ENCODE peak calls at places on chromosomes 1 and 21, in seven cellular contexts. One of them, this sample, is unnamed.
A peak's percentile ranks its signal among the peaks of the same experiment; 100 is the strongest.

GRCh38 chr1:41862411-41863221 is 56.1 kb downstream of the HIVEP3 start:
- DNase-seq in HepG2: no peak
- DNase-seq in body of pancreas: no peak
- DNase-seq in heart left ventricle: no peak
- DNase-seq in AG04450: no peak
- DNase-seq in tibial artery: no peak
- DNase-seq in CD8-positive, alpha-beta T cell: no peak
- DNase-seq in this sample: peak; percentile 40

GRCh38 chr1:165383067-165383466 is 26.6 kb upstream of the LMX1A start:
- DNase-seq in HepG2: no peak
- DNase-seq in body of pancreas: peak; percentile 26
- DNase-seq in heart left ventricle: peak; percentile 42
- DNase-seq in AG04450: no peak
- DNase-seq in tibial artery: peak; percentile 88
- DNase-seq in CD8-positive, alpha-beta T cell: no peak
- DNase-seq in this sample: no peak

GRCh38 chr1:41435570-41436178 is 48.8 kb downstream of the EDN2 start:
- DNase-seq in HepG2: no peak
- DNase-seq in body of pancreas: no peak
- DNase-seq in heart left ventricle: no peak
- DNase-seq in AG04450: no peak
- DNase-seq in tibial artery: no peak
- DNase-seq in CD8-positive, alpha-beta T cell: no peak
- DNase-seq in this sample: peak; percentile 28

GRCh38 chr1:21090460-21090859 is 86.2 kb downstream of the EIF4G3 start:
- DNase-seq in HepG2: no peak
- DNase-seq in body of pancreas: no peak
- DNase-seq in heart left ventricle: no peak
- DNase-seq in AG04450: no peak
- DNase-seq in tibial artery: no peak
- DNase-seq in CD8-positive, alpha-beta T cell: no peak
- DNase-seq in this sample: no peak

GRCh38 chr1:8382608-8383525 is 65.0 kb downstream of the SLC45A1 start:
- DNase-seq in HepG2: no peak
- DNase-seq in body of pancreas: no peak
- DNase-seq in heart left ventricle: no peak
- DNase-seq in AG04450: no peak
- DNase-seq in tibial artery: peak; percentile 38
- DNase-seq in CD8-positive, alpha-beta T cell: no peak
- DNase-seq in this sample: no peak

GRCh38 chr1:244394851-244395765 is 56.6 kb downstream of the ADSS2 start:
- DNase-seq in HepG2: no peak
- DNase-seq in body of pancreas: no peak
- DNase-seq in heart left ventricle: no peak
- DNase-seq in AG04450: no peak
- DNase-seq in tibial artery: no peak
- DNase-seq in CD8-positive, alpha-beta T cell: no peak
- DNase-seq in this sample: no peak

GRCh38 chr1:207519505-207520399 is 23.8 kb downstream of the CR1 start:
- DNase-seq in HepG2: no peak
- DNase-seq in body of pancreas: no peak
- DNase-seq in heart left ventricle: no peak
- DNase-seq in AG04450: no peak
- DNase-seq in tibial artery: no peak
- DNase-seq in CD8-positive, alpha-beta T cell: no peak
- DNase-seq in this sample: no peak

GRCh38 chr1:182069028-182069466 is 7.5 kb upstream of the ZNF648 start:
- DNase-seq in HepG2: peak; percentile 42
- DNase-seq in body of pancreas: peak; percentile 72
- DNase-seq in heart left ventricle: peak; percentile 35
- DNase-seq in AG04450: no peak
- DNase-seq in tibial artery: no peak
- DNase-seq in CD8-positive, alpha-beta T cell: no peak
- DNase-seq in this sample: peak; percentile 32

GRCh38 chr1:151773698-151774097 is 10.4 kb upstream of the MRPL9 start:
- DNase-seq in HepG2: no peak
- DNase-seq in body of pancreas: no peak
- DNase-seq in heart left ventricle: no peak
- DNase-seq in AG04450: no peak
- DNase-seq in tibial artery: no peak
- DNase-seq in CD8-positive, alpha-beta T cell: no peak
- DNase-seq in this sample: no peak

GRCh38 chr21:30248844-30249243 is 32.9 kb upstream of the CLDN8 start:
- DNase-seq in HepG2: no peak
- DNase-seq in body of pancreas: no peak
- DNase-seq in heart left ventricle: no peak
- DNase-seq in AG04450: no peak
- DNase-seq in tibial artery: no peak
- DNase-seq in CD8-positive, alpha-beta T cell: no peak
- DNase-seq in this sample: no peak

GRCh38 chr1:170590921-170591705 is 59.1 kb downstream of the GORAB start:
- DNase-seq in HepG2: no peak
- DNase-seq in body of pancreas: no peak
- DNase-seq in heart left ventricle: no peak
- DNase-seq in AG04450: no peak
- DNase-seq in tibial artery: no peak
- DNase-seq in CD8-positive, alpha-beta T cell: no peak
- DNase-seq in this sample: no peak

GRCh38 chr1:94734963-94735899 is 84.9 kb upstream of the SLC44A3 start:
- DNase-seq in HepG2: no peak
- DNase-seq in body of pancreas: peak; percentile 80
- DNase-seq in heart left ventricle: peak; percentile 32
- DNase-seq in AG04450: peak; percentile 43
- DNase-seq in tibial artery: no peak
- DNase-seq in CD8-positive, alpha-beta T cell: no peak
- DNase-seq in this sample: no peak

GRCh38 chr1:4309676-4310320 is 344.6 kb upstream of the AJAP1 start:
- DNase-seq in HepG2: no peak
- DNase-seq in body of pancreas: no peak
- DNase-seq in heart left ventricle: no peak
- DNase-seq in AG04450: no peak
- DNase-seq in tibial artery: peak; percentile 43
- DNase-seq in CD8-positive, alpha-beta T cell: no peak
- DNase-seq in this sample: no peak

GRCh38 chr1:21865943-21866628 is 54.0 kb downstream of the LDLRAD2 start:
- DNase-seq in HepG2: peak; percentile 48
- DNase-seq in body of pancreas: no peak
- DNase-seq in heart left ventricle: no peak
- DNase-seq in AG04450: no peak
- DNase-seq in tibial artery: no peak
- DNase-seq in CD8-positive, alpha-beta T cell: no peak
- DNase-seq in this sample: peak; percentile 40

GRCh38 chr1:177800386-177801058 is 169.3 kb downstream of the SEC16B start:
- DNase-seq in HepG2: no peak
- DNase-seq in body of pancreas: no peak
- DNase-seq in heart left ventricle: no peak
- DNase-seq in AG04450: no peak
- DNase-seq in tibial artery: no peak
- DNase-seq in CD8-positive, alpha-beta T cell: no peak
- DNase-seq in this sample: no peak

GRCh38 chr1:8985915-8986813 is 40.1 kb downstream of the SLC2A7 start:
- DNase-seq in HepG2: peak; percentile 55
- DNase-seq in body of pancreas: peak; percentile 89
- DNase-seq in heart left ventricle: peak; percentile 77
- DNase-seq in AG04450: peak; percentile 81
- DNase-seq in tibial artery: peak; percentile 93
- DNase-seq in CD8-positive, alpha-beta T cell: no peak
- DNase-seq in this sample: no peak

GRCh38 chr1:24322636-24323177 is 3.5 kb downstream of the GRHL3 start:
- DNase-seq in HepG2: no peak
- DNase-seq in body of pancreas: no peak
- DNase-seq in heart left ventricle: no peak
- DNase-seq in AG04450: no peak
- DNase-seq in tibial artery: no peak
- DNase-seq in CD8-positive, alpha-beta T cell: no peak
- DNase-seq in this sample: no peak

GRCh38 chr1:243890576-243890975 is 40.5 kb upstream of the AKT3 start:
- DNase-seq in HepG2: no peak
- DNase-seq in body of pancreas: no peak
- DNase-seq in heart left ventricle: no peak
- DNase-seq in AG04450: peak; percentile 20
- DNase-seq in tibial artery: no peak
- DNase-seq in CD8-positive, alpha-beta T cell: no peak
- DNase-seq in this sample: no peak

GRCh38 chr21:25350056-25350455 is 257.2 kb downstream of the MRPL39 start:
- DNase-seq in HepG2: no peak
- DNase-seq in body of pancreas: peak; percentile 22
- DNase-seq in heart left ventricle: no peak
- DNase-seq in AG04450: no peak
- DNase-seq in tibial artery: no peak
- DNase-seq in CD8-positive, alpha-beta T cell: no peak
- DNase-seq in this sample: peak; percentile 56

GRCh38 chr1:46244656-46245371 is 2.7 kb upstream of the RAD54L start:
- DNase-seq in HepG2: no peak
- DNase-seq in body of pancreas: no peak
- DNase-seq in heart left ventricle: no peak
- DNase-seq in AG04450: no peak
- DNase-seq in tibial artery: no peak
- DNase-seq in CD8-positive, alpha-beta T cell: no peak
- DNase-seq in this sample: no peak

DNA sequence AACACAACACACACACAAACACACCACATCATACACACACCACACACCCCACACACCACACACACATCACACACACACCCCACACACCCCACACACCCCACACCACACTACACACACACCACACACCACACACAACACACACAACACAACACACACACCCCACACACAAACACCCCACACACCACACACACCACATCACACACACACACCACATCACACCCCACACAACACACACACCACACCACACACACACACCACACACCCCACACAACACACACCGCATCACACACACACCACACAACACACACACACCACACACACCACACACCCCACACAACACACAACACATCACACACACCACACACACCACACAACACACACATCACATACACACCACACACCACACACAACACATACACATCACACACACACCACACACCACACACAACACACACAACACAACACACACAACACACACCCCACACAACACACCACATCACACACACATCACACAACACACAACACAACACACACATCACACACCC is 2.5 kb downstream of the LYPD8 start:
- DNase-seq in HepG2: no peak
- DNase-seq in body of pancreas: no peak
- DNase-seq in heart left ventricle: no peak
- DNase-seq in AG04450: no peak
- DNase-seq in tibial artery: no peak
- DNase-seq in CD8-positive, alpha-beta T cell: no peak
- DNase-seq in this sample: no peak
- H3K9me3 ChIP-seq in HepG2: no peaks in the 10 kb centered on the region
- H3K9me3 ChIP-seq in body of pancreas: no peaks in the 10 kb centered on the region
- H3K9me3 ChIP-seq in heart left ventricle: no peaks in the 10 kb centered on the region
- H3K9me3 ChIP-seq in AG04450: peaks cover 49% of the 10 kb centered on the region
- H3K9me3 ChIP-seq in tibial artery: no peaks in the 10 kb centered on the region
- H3K9me3 ChIP-seq in CD8-positive, alpha-beta T cell: no peaks in the 10 kb centered on the region
- H3K9me3 ChIP-seq in this sample: peaks cover 8% of the 10 kb centered on the region

GRCh38 chr1:116150368-116150767 is 39.2 kb downstream of the MAB21L3 start:
- DNase-seq in HepG2: no peak
- DNase-seq in body of pancreas: no peak
- DNase-seq in heart left ventricle: no peak
- DNase-seq in AG04450: no peak
- DNase-seq in tibial artery: no peak
- DNase-seq in CD8-positive, alpha-beta T cell: no peak
- DNase-seq in this sample: no peak
- H3K27ac ChIP-seq in HepG2: no peak overlapping the region
- H3K27ac ChIP-seq in body of pancreas: no peak overlapping the region
- H3K27ac ChIP-seq in heart left ventricle: no peak overlapping the region
- H3K27ac ChIP-seq in AG04450: no peak overlapping the region
- H3K27ac ChIP-seq in tibial artery: no peak overlapping the region
- H3K27ac ChIP-seq in CD8-positive, alpha-beta T cell: no peak overlapping the region
- H3K27ac ChIP-seq in this sample: no peak overlapping the region

GRCh38 chr1:168687796-168688195 is 41.2 kb downstream of the DPT start:
- DNase-seq in HepG2: peak; percentile 46
- DNase-seq in body of pancreas: no peak
- DNase-seq in heart left ventricle: no peak
- DNase-seq in AG04450: no peak
- DNase-seq in tibial artery: no peak
- DNase-seq in CD8-positive, alpha-beta T cell: no peak
- DNase-seq in this sample: peak; percentile 25
- TF ChIP-seq CTCF in HepG2: peak; percentile 56
- TF ChIP-seq CTCF in body of pancreas: no peak
- TF ChIP-seq CTCF in heart left ventricle: no peak
- TF ChIP-seq CTCF in AG04450: no peak
- TF ChIP-seq CTCF in tibial artery: no peak
- TF ChIP-seq CTCF in CD8-positive, alpha-beta T cell: no peak
- TF ChIP-seq CTCF in this sample: no peak

DNA sequence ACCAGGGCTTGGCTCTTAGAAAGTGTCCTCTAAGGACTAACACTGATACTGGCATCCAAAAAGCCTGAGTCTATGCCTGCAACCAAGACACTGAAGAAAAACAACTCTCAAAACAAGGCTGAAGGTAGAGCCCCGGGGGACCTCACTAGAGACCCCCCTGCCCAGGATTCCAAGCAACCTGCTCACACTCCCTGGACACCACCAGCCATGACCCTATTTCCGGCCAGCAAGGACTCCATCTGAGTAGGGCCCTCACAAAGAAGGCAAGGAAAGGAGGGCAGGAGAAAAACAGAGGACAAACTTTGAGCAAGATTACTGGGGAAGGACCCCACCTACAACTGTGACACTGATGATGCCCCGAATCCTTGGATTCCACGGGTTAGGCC is 343.1 kb downstream of the NPHP4 start:
- DNase-seq in HepG2: no peak
- DNase-seq in body of pancreas: no peak
- DNase-seq in heart left ventricle: no peak
- DNase-seq in AG04450: no peak
- DNase-seq in tibial artery: no peak
- DNase-seq in CD8-positive, alpha-beta T cell: no peak
- DNase-seq in this sample: no peak
- H3K9me3 ChIP-seq in HepG2: no peaks in the 10 kb centered on the region
- H3K9me3 ChIP-seq in body of pancreas: no peaks in the 10 kb centered on the region
- H3K9me3 ChIP-seq in heart left ventricle: no peaks in the 10 kb centered on the region
- H3K9me3 ChIP-seq in AG04450: peaks cover 86% of the 10 kb centered on the region
- H3K9me3 ChIP-seq in tibial artery: no peaks in the 10 kb centered on the region
- H3K9me3 ChIP-seq in CD8-positive, alpha-beta T cell: no peaks in the 10 kb centered on the region
- H3K9me3 ChIP-seq in this sample: peaks cover 18% of the 10 kb centered on the region

GRCh38 chr1:99652881-99653281 is 7.0 kb downstream of the PALMD start:
- DNase-seq in HepG2: no peak
- DNase-seq in body of pancreas: no peak
- DNase-seq in heart left ventricle: no peak
- DNase-seq in AG04450: no peak
- DNase-seq in tibial artery: no peak
- DNase-seq in CD8-positive, alpha-beta T cell: no peak
- DNase-seq in this sample: no peak
- H3K27ac ChIP-seq in HepG2: no peak overlapping the region
- H3K27ac ChIP-seq in body of pancreas: no peak overlapping the region
- H3K27ac ChIP-seq in heart left ventricle: peak overlapping the region; percentile 94
- H3K27ac ChIP-seq in AG04450: no peak overlapping the region
- H3K27ac ChIP-seq in tibial artery: no peak overlapping the region
- H3K27ac ChIP-seq in CD8-positive, alpha-beta T cell: no peak overlapping the region
- H3K27ac ChIP-seq in this sample: no peak overlapping the region